ENCODE peak calls at places on chromosomes 7 and 10, in ten cellular contexts. P is activated naive CD8-positive, alpha-beta T cell treated with anti-CD3 and anti-CD28 coated beads for 36 hours; M is tibial artery; I is cardiac fibroblast; K is BJ; Y is Peyer's patch; T is left cardiac atrium; E is H9; N is T-helper 2 cell; U is NB4. J is an unnamed sample.

GRCh38 chr7:116999316-116999715 is 46.0 kb downstream of the ST7 start:
- DNase-seq in E (no peak), U (no peak), N (no peak), Y (no peak), M (no peak), T (no peak), I (peak), K (no peak), P (no peak), J (no peak)

GRCh38 chr10:125156739-125157472 is 3.5 kb downstream of the CTBP2 start:
- DNase-seq in T (no peak), E (no peak), I (no peak), K (no peak), Y (peak), N (no peak), P (no peak), U (no peak), M (peak), J (no peak)

GRCh38 chr7:5470721-5471311 is 47.2 kb upstream of the TNRC18 start:
- DNase-seq in Y (no peak), E (no peak), I (peak), U (no peak), N (no peak), M (no peak), T (peak), P (no peak), K (no peak), J (no peak)

GRCh38 chr10:637221-637620 is 52.2 kb downstream of the DIP2C start:
- DNase-seq in N (no peak), T (no peak), I (no peak), U (no peak), Y (no peak), M (no peak), E (no peak), K (no peak), P (no peak), J (no peak)

GRCh38 chr7:30159698-30160143 is 24.9 kb downstream of the MTURN start:
- DNase-seq in N (no peak), M (no peak), K (no peak), I (peak), U (peak), Y (no peak), P (peak), E (no peak), T (no peak), J (peak)

GRCh38 chr10:110643670-110644597 is at the start of gene RBM20:
- DNase-seq in M (peak), T (peak), I (no peak), U (peak), N (no peak), Y (peak), E (peak), K (no peak), P (peak), J (no peak)

GRCh38 chr10:11772575-11773288 is 30.6 kb downstream of the ECHDC3 start:
- DNase-seq in E (no peak), K (no peak), M (no peak), I (no peak), Y (no peak), T (no peak), U (no peak), P (no peak), N (no peak), J (no peak)

GRCh38 chr10:38147686-38148085 is 53.5 kb downstream of the ZNF37A start:
- DNase-seq in M (no peak), E (no peak), P (no peak), T (no peak), U (no peak), Y (no peak), N (no peak), I (no peak), K (no peak), J (no peak)

GRCh38 chr7:43205171-43205795 is 92.8 kb downstream of the HECW1 start:
- DNase-seq in N (no peak), T (no peak), E (no peak), K (no peak), P (no peak), U (no peak), I (no peak), Y (no peak), M (no peak), J (no peak)

GRCh38 chr10:48885376-48885775 is 54.3 kb downstream of the LRRC18 start:
- DNase-seq in M (no peak), E (no peak), P (no peak), N (no peak), T (no peak), Y (no peak), K (no peak), U (peak), I (peak), J (no peak)

GRCh38 chr7:122626785-122627184 is 72.1 kb downstream of the RNF133 start:
- DNase-seq in K (no peak), T (no peak), M (no peak), N (no peak), E (no peak), I (no peak), P (no peak), Y (no peak), U (no peak), J (no peak)

GRCh38 chr10:110442746-110443145 is 55.0 kb upstream of the DUSP5 start:
- DNase-seq in I (no peak), T (no peak), Y (no peak), M (peak), E (no peak), N (no peak), K (no peak), U (no peak), P (no peak), J (peak)

GRCh38 chr10:4267084-4267774 is 482.2 kb upstream of the KLF6 start:
- DNase-seq in N (no peak), T (no peak), U (no peak), K (no peak), Y (no peak), I (peak), E (no peak), P (no peak), M (no peak), J (no peak)

GRCh38 chr7:31724696-31725095 is 37.7 kb downstream of the PPP1R17 start:
- DNase-seq in T (no peak), K (no peak), I (peak), P (no peak), N (no peak), Y (no peak), E (no peak), M (no peak), U (no peak), J (no peak)

GRCh38 chr7:21104124-21104500 is 317.4 kb upstream of the SP8 start:
- DNase-seq in Y (no peak), P (no peak), U (no peak), M (no peak), T (no peak), K (no peak), N (no peak), E (no peak), I (no peak), J (no peak)

GRCh38 chr7:50660040-50660829 is 95.0 kb upstream of the DDC start:
- DNase-seq in P (peak), Y (no peak), M (no peak), E (no peak), K (no peak), N (peak), U (peak), I (no peak), T (no peak), J (peak)

GRCh38 chr10:79093658-79094411 is 25.1 kb downstream of the ZMIZ1 start:
- DNase-seq in Y (peak), E (no peak), M (peak), P (no peak), U (peak), K (no peak), T (peak), N (no peak), I (peak), J (no peak)

GRCh38 chr7:83970081-83970480 is 224.5 kb downstream of the SEMA3A start:
- DNase-seq in U (no peak), K (no peak), T (no peak), Y (no peak), N (no peak), I (no peak), M (no peak), E (no peak), P (no peak), J (no peak)

GRCh38 chr7:131774419-131775220 is 218.2 kb upstream of the PODXL start:
- DNase-seq in T (no peak), E (peak), M (no peak), I (peak), K (no peak), Y (no peak), U (no peak), N (no peak), P (no peak), J (no peak)

GRCh38 chr10:47165711-47166404 is 134.1 kb upstream of the GDF10 start:
- DNase-seq in Y (no peak), E (peak), I (peak), U (peak), T (peak), K (peak), P (peak), M (peak), N (no peak), J (peak)

GRCh38 chr10:15335500-15335899 is 35.6 kb downstream of the FAM171A1 start:
- DNase-seq in K (no peak), E (no peak), N (no peak), I (peak), U (no peak), T (no peak), P (no peak), M (no peak), Y (no peak), J (no peak)

GRCh38 chr10:104306897-104307296 is 31.4 kb downstream of the ITPRIP start:
- DNase-seq in I (no peak), E (no peak), N (no peak), P (no peak), M (no peak), U (no peak), Y (no peak), K (no peak), T (no peak), J (peak)

GRCh38 chr7:134083766-134084487 is 43.2 kb upstream of the LRGUK start:
- DNase-seq in M (no peak), E (no peak), T (no peak), Y (no peak), I (peak), P (no peak), K (peak), U (peak), N (no peak), J (no peak)

GRCh38 chr10:124228451-124228850 is 135.1 kb upstream of the CHST15 start:
- DNase-seq in E (no peak), U (no peak), I (no peak), M (no peak), T (no peak), N (no peak), K (no peak), Y (no peak), P (no peak), J (no peak)

GRCh38 chr10:44824607-44825006 is 86.5 kb upstream of the TMEM72 start:
- DNase-seq in P (no peak), N (no peak), I (no peak), Y (no peak), K (no peak), T (no peak), M (no peak), E (peak), U (no peak), J (no peak)

GRCh38 chr7:156778668-156779067 is 114.3 kb downstream of the LMBR1 start:
- DNase-seq in M (no peak), U (no peak), K (no peak), P (no peak), T (no peak), Y (no peak), E (no peak), I (no peak), N (no peak), J (no peak)

GRCh38 chr10:93271347-93271746 is 197.7 kb downstream of the CYP26A1 start:
- DNase-seq in T (no peak), N (no peak), K (no peak), U (no peak), M (no peak), Y (no peak), I (no peak), E (no peak), P (no peak), J (no peak)

GRCh38 chr10:85319826-85320225 is 991.4 kb downstream of the CCSER2 start:
- DNase-seq in Y (no peak), K (no peak), T (peak), P (no peak), U (no peak), M (no peak), E (no peak), I (no peak), N (no peak), J (no peak)

GRCh38 chr7:7641129-7641663 is 644 bp downstream of the UMAD1 start:
- DNase-seq in P (no peak), E (peak), K (no peak), Y (no peak), N (no peak), T (no peak), I (peak), M (no peak), U (no peak), J (no peak)

GRCh38 chr10:29256531-29256930 is 32.3 kb upstream of the LYZL1 start:
- DNase-seq in T (no peak), P (no peak), E (no peak), I (no peak), K (no peak), Y (no peak), N (no peak), U (peak), M (no peak), J (no peak)

J was measured in upper lobe of right lung.